ENCODE peak calls at places on chromosome 21, in five cellular contexts. P is CD8-positive, alpha-beta memory T cell; M is AG10803; X is neural progenitor cell; T is pancreas. B is an unnamed sample.

GRCh38 chr21:31326478-31327247 is 17.4 kb downstream of the TIAM1 start:
- DNase-seq in P (peak), X (no peak), M (peak), T (no peak), B (no peak)

GRCh38 chr21:36508948-36509347 is 29.0 kb upstream of the CLDN14 start:
- DNase-seq in X (no peak), P (no peak), M (no peak), T (no peak), B (no peak)

GRCh38 chr21:36504067-36505058 is 24.4 kb upstream of the CLDN14 start:
- DNase-seq in P (peak), M (peak), T (no peak), X (peak), B (no peak)

GRCh38 chr21:43345046-43345745 is 81.7 kb downstream of the SIK1 start:
- DNase-seq in T (peak), P (no peak), M (no peak), X (no peak), B (no peak)

GRCh38 chr21:30839304-30839703 is 9.7 kb upstream of the KRTAP7-1 start:
- DNase-seq in M (no peak), P (no peak), X (peak), T (peak), B (no peak)

GRCh38 chr21:15506086-15506485 is 223.7 kb upstream of the USP25 start:
- DNase-seq in X (no peak), M (no peak), P (no peak), T (no peak), B (no peak)

GRCh38 chr21:15141236-15141970 is 76.6 kb upstream of the NRIP1 start:
- DNase-seq in M (no peak), X (no peak), T (peak), P (no peak), B (peak)

GRCh38 chr21:35406600-35406999 is 357.5 kb upstream of the RUNX1 start:
- DNase-seq in P (no peak), X (no peak), M (no peak), T (no peak), B (no peak)

GRCh38 chr21:28991861-28992525 is 684 bp downstream of the LTN1 start:
- DNase-seq in T (no peak), M (no peak), P (no peak), X (peak), B (no peak)

GRCh38 chr21:46039891-46040660 is 57.8 kb upstream of the COL6A2 start:
- DNase-seq in T (no peak), X (no peak), P (no peak), M (no peak), B (no peak)

GRCh38 chr21:27807596-27807995 is 840.7 kb upstream of the ADAMTS5 start:
- DNase-seq in M (no peak), T (no peak), X (no peak), P (no peak), B (no peak)

GRCh38 chr21:45549670-45550463 is 7.6 kb upstream of the SLC19A1 start:
- DNase-seq in T (no peak), M (no peak), P (no peak), X (no peak), B (no peak)

GRCh38 chr21:30209571-30209970 is 6.3 kb downstream of the CLDN8 start:
- DNase-seq in T (no peak), P (no peak), M (no peak), X (peak), B (no peak)

GRCh38 chr21:20040768-20041167 is 957.4 kb upstream of the NCAM2 start:
- DNase-seq in X (no peak), M (no peak), P (no peak), T (no peak), B (no peak)

GRCh38 chr21:15130751-15131150 is 66.0 kb upstream of the NRIP1 start:
- DNase-seq in T (no peak), M (no peak), X (no peak), P (no peak), B (no peak)

GRCh38 chr21:45629046-45629981 is 14.2 kb upstream of the PCBP3 start:
- DNase-seq in X (no peak), P (no peak), T (no peak), M (no peak), B (no peak)

GRCh38 chr21:30072496-30072895 is 94.1 kb downstream of the CLDN17 start:
- DNase-seq in X (peak), P (no peak), M (peak), T (peak), B (no peak)

GRCh38 chr21:45466330-45467220 is 61.6 kb downstream of the COL18A1 start:
- DNase-seq in T (peak), X (no peak), M (no peak), P (no peak), B (no peak)

GRCh38 chr21:28547795-28548194 is 444.9 kb downstream of the LTN1 start:
- DNase-seq in T (no peak), X (no peak), M (peak), P (no peak), B (no peak)

GRCh38 chr21:44456915-44457736 is 1.8 kb downstream of the LRRC3 start:
- DNase-seq in M (no peak), T (peak), P (no peak), X (no peak), B (no peak)

GRCh38 chr21:44455524-44456206 is 355 bp downstream of the LRRC3 start:
- DNase-seq in M (peak), T (peak), P (peak), X (peak), B (peak)

GRCh38 chr21:44454747-44455523 is at the start of gene LRRC3:
- DNase-seq in X (peak), T (peak), M (peak), P (peak), B (peak)

GRCh38 chr21:44454058-44454457 is 1.3 kb upstream of the LRRC3 start:
- DNase-seq in M (no peak), X (no peak), T (no peak), P (no peak), B (no peak)

DNA sequence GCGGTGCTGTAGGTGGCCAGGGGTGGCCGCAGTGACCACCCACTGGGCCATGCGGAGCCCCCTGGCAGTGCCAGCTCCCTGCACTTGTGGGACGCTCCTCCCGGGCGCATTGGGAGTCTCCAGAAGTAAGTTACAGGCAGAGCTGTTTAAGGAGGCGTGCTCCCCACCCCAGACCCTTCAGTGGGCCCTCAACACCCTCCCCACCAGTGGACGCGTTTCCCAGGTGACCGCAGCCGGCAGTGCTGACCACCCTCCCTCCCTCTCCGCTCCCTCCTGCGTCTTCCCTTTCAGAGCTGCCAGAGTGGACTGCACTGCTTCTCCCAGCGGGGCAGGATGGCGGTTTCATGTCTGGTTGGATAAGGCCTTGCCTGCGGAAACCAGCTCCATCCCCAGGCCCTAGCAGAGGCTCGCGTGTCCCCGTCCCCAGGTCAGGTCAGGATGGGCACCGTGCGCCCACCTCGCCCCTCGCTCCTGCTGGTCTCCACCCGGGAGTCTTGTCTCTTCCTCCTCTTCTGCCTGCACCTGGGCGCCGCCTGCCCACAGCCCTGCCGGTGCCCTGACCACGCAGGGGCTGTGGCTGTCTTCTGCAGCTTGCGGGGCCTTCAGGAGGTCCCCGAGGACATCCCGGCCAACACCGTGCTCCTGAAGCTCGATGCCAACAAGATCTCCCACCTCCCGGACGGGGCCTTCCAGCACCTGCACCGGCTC is 1.1 kb downstream of the LRRC3 start:
- DNase-seq in M (no peak), P (no peak), X (no peak), T (peak), B (no peak)
- H3K4me3 ChIP-seq in M (peak), P (peak), X (peak), T (peak), B (peak)

DNA sequence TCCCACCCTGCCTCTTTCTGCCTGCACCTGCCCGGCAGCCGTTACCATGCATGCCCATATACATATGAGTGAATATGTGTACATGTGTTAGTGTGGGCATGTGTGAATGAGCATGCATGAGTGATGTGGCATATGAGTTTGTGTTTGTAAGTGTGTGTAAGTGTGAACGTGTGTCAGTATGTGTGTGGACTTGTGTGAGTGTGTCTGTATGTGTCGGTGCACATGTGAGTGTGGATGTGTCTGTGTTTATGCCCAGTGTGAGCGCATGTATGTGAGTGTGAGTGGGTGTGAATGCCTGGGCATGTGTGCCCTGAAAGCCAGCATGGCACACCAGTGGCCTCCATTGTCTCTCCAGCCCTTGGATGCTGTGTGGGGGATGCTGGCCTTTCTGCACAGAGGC is 2.5 kb upstream of the UMODL1 start:
- DNase-seq in T (no peak), P (no peak), X (no peak), M (no peak), B (no peak)
- H3K4me3 ChIP-seq in T (no peak), P (no peak), X (no peak), M (no peak), B (no peak)

GRCh38 chr21:39580744-39581143 is 32.0 kb upstream of the B3GALT5 start:
- DNase-seq in M (no peak), X (no peak), T (no peak), P (no peak), B (no peak)
- H3K4me3 ChIP-seq in M (no peak), X (no peak), T (no peak), P (no peak), B (no peak)

GRCh38 chr21:40783404-40783803 is 63.6 kb downstream of the DSCAM start:
- DNase-seq in P (no peak), M (no peak), X (no peak), T (no peak), B (no peak)
- H3K4me3 ChIP-seq in P (no peak), M (no peak), X (no peak), T (no peak), B (no peak)

DNA sequence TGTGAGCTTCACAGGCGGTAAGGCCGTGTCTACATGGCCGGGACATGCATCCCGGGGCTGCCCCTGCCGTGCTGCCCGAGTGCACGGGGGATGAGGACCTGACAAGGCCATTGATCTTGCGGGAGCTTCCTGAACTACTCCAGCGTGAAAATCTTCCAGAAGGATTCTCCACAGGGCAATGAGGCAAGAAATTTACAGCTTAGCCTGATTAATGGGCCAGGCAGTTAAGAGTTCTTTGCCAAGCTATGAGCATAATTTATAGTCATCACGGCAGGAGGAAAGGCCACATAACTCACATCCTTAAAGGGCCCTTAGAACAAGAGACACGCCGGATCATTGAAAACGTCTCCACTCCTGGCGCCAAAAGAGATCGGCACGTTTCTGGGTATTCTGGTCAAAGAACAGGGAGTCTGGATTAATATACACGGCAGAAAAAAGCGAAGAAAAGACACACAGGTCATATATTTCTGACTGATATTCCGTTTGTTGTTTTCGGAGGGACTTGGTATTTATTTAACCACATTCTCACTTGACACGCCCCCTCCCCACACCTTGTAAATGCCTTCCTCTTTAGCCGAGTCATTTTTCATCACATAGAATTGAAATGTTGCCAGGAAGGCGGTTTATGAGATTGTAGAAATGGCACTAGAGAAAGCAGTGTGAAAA is 180.5 kb downstream of the DYRK1A start:
- DNase-seq in P (no peak), M (peak), X (no peak), T (no peak), B (no peak)
- H3K4me3 ChIP-seq in P (no peak), M (no peak), X (no peak), T (no peak), B (no peak)

GRCh38 chr21:34018910-34019309 is 54.5 kb upstream of the MRPS6 start:
- DNase-seq in P (no peak), X (no peak), T (no peak), M (no peak), B (no peak)
- H3K4me3 ChIP-seq in P (no peak), X (no peak), T (no peak), M (no peak), B (no peak)